ENCODE peak calls at places on chromosomes 13 and 19, in nine cellular contexts. One of them, this sample, is unnamed.

GRCh38 chr13:29523199-29523931 is 72.1 kb downstream of the SLC7A1 start:
- DNase-seq in heart left ventricle: peak
- DNase-seq in uterus: no peak
- DNase-seq in A549: no peak
- DNase-seq in PC-9: no peak
- DNase-seq in AG04449: no peak
- DNase-seq in AG10803: peak
- DNase-seq in transverse colon: no peak
- DNase-seq in tibial artery: peak
- DNase-seq in this sample: no peak

GRCh38 chr13:111159362-111160320 is 44.5 kb downstream of the ARHGEF7 start:
- DNase-seq in heart left ventricle: no peak
- DNase-seq in uterus: no peak
- DNase-seq in A549: no peak
- DNase-seq in PC-9: peak
- DNase-seq in AG04449: no peak
- DNase-seq in AG10803: no peak
- DNase-seq in transverse colon: no peak
- DNase-seq in tibial artery: no peak
- DNase-seq in this sample: no peak

GRCh38 chr19:43786665-43787064 is 5.9 kb upstream of the KCNN4 start:
- DNase-seq in heart left ventricle: no peak
- DNase-seq in uterus: no peak
- DNase-seq in A549: no peak
- DNase-seq in PC-9: no peak
- DNase-seq in AG04449: no peak
- DNase-seq in AG10803: no peak
- DNase-seq in transverse colon: no peak
- DNase-seq in tibial artery: no peak
- DNase-seq in this sample: no peak

GRCh38 chr13:80131204-80131603 is 209.7 kb downstream of the SPRY2 start:
- DNase-seq in heart left ventricle: peak
- DNase-seq in uterus: peak
- DNase-seq in A549: peak
- DNase-seq in PC-9: peak
- DNase-seq in AG04449: no peak
- DNase-seq in AG10803: peak
- DNase-seq in transverse colon: peak
- DNase-seq in tibial artery: peak
- DNase-seq in this sample: no peak

GRCh38 chr19:10828981-10829821 is 6.8 kb downstream of the TMED1 start:
- DNase-seq in heart left ventricle: no peak
- DNase-seq in uterus: no peak
- DNase-seq in A549: no peak
- DNase-seq in PC-9: no peak
- DNase-seq in AG04449: no peak
- DNase-seq in AG10803: no peak
- DNase-seq in transverse colon: no peak
- DNase-seq in tibial artery: no peak
- DNase-seq in this sample: no peak

GRCh38 chr13:18951412-18951811 is 230.2 kb downstream of the TUBA3C start:
- DNase-seq in heart left ventricle: no peak
- DNase-seq in uterus: no peak
- DNase-seq in A549: no peak
- DNase-seq in PC-9: no peak
- DNase-seq in AG04449: no peak
- DNase-seq in AG10803: no peak
- DNase-seq in transverse colon: no peak
- DNase-seq in tibial artery: no peak
- DNase-seq in this sample: no peak

GRCh38 chr19:38736413-38737280 is 7.6 kb downstream of the CAPN12 start:
- DNase-seq in heart left ventricle: peak
- DNase-seq in uterus: peak
- DNase-seq in A549: peak
- DNase-seq in PC-9: no peak
- DNase-seq in AG04449: no peak
- DNase-seq in AG10803: peak
- DNase-seq in transverse colon: peak
- DNase-seq in tibial artery: no peak
- DNase-seq in this sample: no peak

GRCh38 chr13:95301135-95301946 is at the start of gene ABCC4:
- DNase-seq in heart left ventricle: peak
- DNase-seq in uterus: peak
- DNase-seq in A549: peak
- DNase-seq in PC-9: no peak
- DNase-seq in AG04449: no peak
- DNase-seq in AG10803: peak
- DNase-seq in transverse colon: peak
- DNase-seq in tibial artery: peak
- DNase-seq in this sample: no peak

GRCh38 chr19:28372800-28373199 is 840.2 kb downstream of the UQCRFS1 start:
- DNase-seq in heart left ventricle: no peak
- DNase-seq in uterus: no peak
- DNase-seq in A549: no peak
- DNase-seq in PC-9: no peak
- DNase-seq in AG04449: no peak
- DNase-seq in AG10803: no peak
- DNase-seq in transverse colon: no peak
- DNase-seq in tibial artery: no peak
- DNase-seq in this sample: no peak

GRCh38 chr19:44988896-44989563 is 12.2 kb upstream of the RELB start:
- DNase-seq in heart left ventricle: peak
- DNase-seq in uterus: peak
- DNase-seq in A549: peak
- DNase-seq in PC-9: peak
- DNase-seq in AG04449: no peak
- DNase-seq in AG10803: peak
- DNase-seq in transverse colon: peak
- DNase-seq in tibial artery: peak
- DNase-seq in this sample: no peak

GRCh38 chr13:101982903-101983302 is 418.9 kb downstream of the FGF14 start:
- DNase-seq in heart left ventricle: no peak
- DNase-seq in uterus: no peak
- DNase-seq in A549: no peak
- DNase-seq in PC-9: peak
- DNase-seq in AG04449: no peak
- DNase-seq in AG10803: no peak
- DNase-seq in transverse colon: no peak
- DNase-seq in tibial artery: no peak
- DNase-seq in this sample: no peak

GRCh38 chr13:47594833-47595232 is 406.2 kb downstream of the SUCLA2 start:
- DNase-seq in heart left ventricle: no peak
- DNase-seq in uterus: no peak
- DNase-seq in A549: no peak
- DNase-seq in PC-9: no peak
- DNase-seq in AG04449: no peak
- DNase-seq in AG10803: no peak
- DNase-seq in transverse colon: no peak
- DNase-seq in tibial artery: no peak
- DNase-seq in this sample: no peak

GRCh38 chr13:46168341-46168740 is 13.6 kb downstream of the LCP1 start:
- DNase-seq in heart left ventricle: no peak
- DNase-seq in uterus: peak
- DNase-seq in A549: no peak
- DNase-seq in PC-9: no peak
- DNase-seq in AG04449: no peak
- DNase-seq in AG10803: no peak
- DNase-seq in transverse colon: peak
- DNase-seq in tibial artery: no peak
- DNase-seq in this sample: peak

GRCh38 chr13:113489549-113490495 is 689 bp downstream of the DCUN1D2 start:
- DNase-seq in heart left ventricle: peak
- DNase-seq in uterus: no peak
- DNase-seq in A549: peak
- DNase-seq in PC-9: no peak
- DNase-seq in AG04449: no peak
- DNase-seq in AG10803: peak
- DNase-seq in transverse colon: peak
- DNase-seq in tibial artery: peak
- DNase-seq in this sample: no peak

GRCh38 chr19:7978196-7978825 is 27.1 kb downstream of the ELAVL1 start:
- DNase-seq in heart left ventricle: no peak
- DNase-seq in uterus: no peak
- DNase-seq in A549: no peak
- DNase-seq in PC-9: no peak
- DNase-seq in AG04449: no peak
- DNase-seq in AG10803: no peak
- DNase-seq in transverse colon: no peak
- DNase-seq in tibial artery: no peak
- DNase-seq in this sample: no peak

GRCh38 chr19:5809469-5809868 is 4.6 kb downstream of the NRTN start:
- DNase-seq in heart left ventricle: no peak
- DNase-seq in uterus: no peak
- DNase-seq in A549: no peak
- DNase-seq in PC-9: no peak
- DNase-seq in AG04449: no peak
- DNase-seq in AG10803: no peak
- DNase-seq in transverse colon: no peak
- DNase-seq in tibial artery: no peak
- DNase-seq in this sample: no peak

GRCh38 chr19:3902317-3902973 is 22.0 kb downstream of the ATCAY start:
- DNase-seq in heart left ventricle: no peak
- DNase-seq in uterus: no peak
- DNase-seq in A549: no peak
- DNase-seq in PC-9: no peak
- DNase-seq in AG04449: no peak
- DNase-seq in AG10803: no peak
- DNase-seq in transverse colon: no peak
- DNase-seq in tibial artery: no peak
- DNase-seq in this sample: no peak

GRCh38 chr13:108835082-108835481 is 205.7 kb downstream of the MYO16 start:
- DNase-seq in heart left ventricle: no peak
- DNase-seq in uterus: no peak
- DNase-seq in A549: no peak
- DNase-seq in PC-9: no peak
- DNase-seq in AG04449: no peak
- DNase-seq in AG10803: no peak
- DNase-seq in transverse colon: no peak
- DNase-seq in tibial artery: no peak
- DNase-seq in this sample: no peak

DNA sequence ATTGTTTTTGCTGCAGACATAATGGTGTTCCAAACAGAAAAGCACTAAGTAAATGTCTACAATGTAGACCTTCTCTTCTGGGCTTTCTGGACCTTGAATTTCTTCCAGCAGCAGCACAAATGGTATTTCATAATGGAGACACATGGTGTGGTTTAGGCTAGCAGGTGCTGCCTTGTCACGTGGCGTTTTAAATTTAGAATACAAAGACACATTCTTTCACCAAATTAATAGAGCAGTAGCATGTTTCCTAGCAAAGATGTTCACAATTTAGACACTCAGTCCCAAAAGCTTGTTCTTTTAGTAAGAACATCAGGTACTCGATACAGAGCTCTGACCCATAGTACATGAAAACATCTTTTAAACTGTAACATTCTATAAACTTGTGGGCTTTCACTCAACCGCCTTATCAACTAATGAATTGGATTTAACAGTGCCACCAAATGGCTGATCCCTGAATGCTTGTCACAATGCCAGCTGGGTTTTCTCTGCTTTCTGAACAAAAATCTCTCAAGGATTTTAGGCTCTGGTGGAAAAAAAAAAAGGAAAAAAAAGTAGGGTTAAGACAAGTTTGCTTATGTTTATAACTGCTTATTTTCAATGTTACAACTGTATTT is 290.1 kb downstream of the DCLK1 start:
- DNase-seq in heart left ventricle: no peak
- DNase-seq in uterus: no peak
- DNase-seq in A549: no peak
- DNase-seq in PC-9: no peak
- DNase-seq in AG04449: no peak
- DNase-seq in AG10803: peak
- DNase-seq in transverse colon: no peak
- DNase-seq in tibial artery: no peak
- DNase-seq in this sample: no peak
- H3K4me3 ChIP-seq in heart left ventricle: no peak
- H3K4me3 ChIP-seq in uterus: no peak
- H3K4me3 ChIP-seq in A549: no peak
- H3K4me3 ChIP-seq in PC-9: no peak
- H3K4me3 ChIP-seq in AG04449: no peak
- H3K4me3 ChIP-seq in AG10803: no peak
- H3K4me3 ChIP-seq in transverse colon: no peak
- H3K4me3 ChIP-seq in tibial artery: no peak
- H3K4me3 ChIP-seq in this sample: no peak

GRCh38 chr19:56725829-56726424 is 54.4 kb upstream of the ZNF835 start:
- DNase-seq in heart left ventricle: no peak
- DNase-seq in uterus: no peak
- DNase-seq in A549: no peak
- DNase-seq in PC-9: no peak
- DNase-seq in AG04449: no peak
- DNase-seq in AG10803: no peak
- DNase-seq in transverse colon: no peak
- DNase-seq in tibial artery: no peak
- DNase-seq in this sample: no peak
- TF ChIP-seq CTCF in heart left ventricle: peak
- TF ChIP-seq CTCF in uterus: peak
- TF ChIP-seq CTCF in A549: no peak
- TF ChIP-seq CTCF in PC-9: peak
- TF ChIP-seq CTCF in AG04449: no peak
- TF ChIP-seq CTCF in AG10803: no peak
- TF ChIP-seq CTCF in transverse colon: no peak
- TF ChIP-seq CTCF in tibial artery: no peak
- TF ChIP-seq CTCF in this sample: peak

GRCh38 chr19:14441041-14441938 is 8.2 kb downstream of the PKN1 start:
- DNase-seq in heart left ventricle: no peak
- DNase-seq in uterus: no peak
- DNase-seq in A549: no peak
- DNase-seq in PC-9: no peak
- DNase-seq in AG04449: no peak
- DNase-seq in AG10803: no peak
- DNase-seq in transverse colon: no peak
- DNase-seq in tibial artery: no peak
- DNase-seq in this sample: no peak
- H3K4me3 ChIP-seq in heart left ventricle: no peak
- H3K4me3 ChIP-seq in uterus: no peak
- H3K4me3 ChIP-seq in A549: no peak
- H3K4me3 ChIP-seq in PC-9: no peak
- H3K4me3 ChIP-seq in AG04449: no peak
- H3K4me3 ChIP-seq in AG10803: no peak
- H3K4me3 ChIP-seq in transverse colon: no peak
- H3K4me3 ChIP-seq in tibial artery: no peak
- H3K4me3 ChIP-seq in this sample: no peak

DNA sequence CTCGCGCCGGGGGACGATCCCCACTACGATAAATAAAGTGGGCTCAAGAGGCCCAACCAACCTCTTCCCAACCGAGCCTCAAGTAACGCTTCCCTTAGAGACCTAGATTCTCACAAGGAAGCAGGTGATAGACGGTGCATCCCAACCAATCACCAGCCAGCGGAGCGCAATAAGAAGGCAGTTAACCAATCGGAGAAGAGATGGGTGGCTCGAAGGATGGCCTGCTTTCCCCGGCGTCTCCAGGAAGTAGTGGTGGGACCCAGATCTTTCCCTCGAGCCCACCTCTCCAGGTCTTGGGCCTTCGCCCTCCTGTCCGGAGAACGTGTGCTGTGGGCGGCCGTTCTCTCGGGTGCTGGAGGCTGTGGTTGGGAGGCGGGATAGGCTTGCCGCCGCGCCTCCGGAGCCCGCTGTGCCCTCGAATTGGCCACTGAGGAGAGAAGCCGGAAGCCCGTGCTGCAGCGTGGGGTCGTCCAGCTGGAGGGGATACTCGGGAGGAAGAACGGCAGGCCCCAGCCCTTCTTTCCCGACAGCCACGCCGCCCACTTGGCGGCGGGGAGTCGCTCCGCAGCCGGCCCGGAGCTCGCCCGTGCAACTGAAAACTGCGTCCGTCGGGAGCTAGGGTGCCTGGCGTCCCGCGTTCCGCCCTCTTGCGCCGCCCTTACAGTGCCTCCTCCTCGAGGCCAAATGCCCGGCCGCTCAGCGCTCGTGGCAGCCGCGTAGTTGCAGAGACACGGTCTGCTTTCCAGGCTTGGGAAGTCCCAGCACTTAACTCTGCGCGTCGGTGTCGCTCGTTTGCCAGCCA is at the start of gene RNF6:
- DNase-seq in heart left ventricle: peak
- DNase-seq in uterus: peak
- DNase-seq in A549: peak
- DNase-seq in PC-9: peak
- DNase-seq in AG04449: peak
- DNase-seq in AG10803: peak
- DNase-seq in transverse colon: peak
- DNase-seq in tibial artery: peak
- DNase-seq in this sample: peak
- TF ChIP-seq CTCF in heart left ventricle: no peak
- TF ChIP-seq CTCF in uterus: no peak
- TF ChIP-seq CTCF in A549: no peak
- TF ChIP-seq CTCF in PC-9: no peak
- TF ChIP-seq CTCF in AG04449: no peak
- TF ChIP-seq CTCF in AG10803: no peak
- TF ChIP-seq CTCF in transverse colon: no peak
- TF ChIP-seq CTCF in tibial artery: peak
- TF ChIP-seq CTCF in this sample: no peak